ENCODE peak calls at places on chromosomes 7 and 10, in nine cellular contexts. D is cardiac muscle cell, Q is right lobe of liver, V is body of pancreas, R is HL-60, K is gastrocnemius medialis, C is spleen, I is left ventricle myocardium inferior, E is GM23338. G is an unnamed sample.

GRCh38 chr7:153099235-153099634 is 339.7 kb downstream of the ACTR3B start:
- DNase-seq in Q (no peak), V (no peak), C (no peak), K (no peak), D (no peak), E (no peak), I (no peak), R (no peak), G (no peak)

GRCh38 chr7:47405921-47406765 is 175.8 kb downstream of the TNS3 start:
- DNase-seq in K (peak), Q (peak), D (no peak), R (no peak), E (no peak), V (peak), I (peak), C (no peak), G (peak)

GRCh38 chr7:47478926-47479791 is 102.8 kb downstream of the TNS3 start:
- DNase-seq in K (no peak), R (no peak), E (no peak), I (no peak), D (no peak), Q (no peak), V (no peak), C (no peak), G (no peak)

GRCh38 chr7:82559203-82559805 is 115.7 kb upstream of the CACNA2D1 start:
- DNase-seq in K (no peak), D (peak), Q (no peak), E (peak), I (no peak), C (no peak), V (peak), R (no peak), G (no peak)

GRCh38 chr7:66050990-66051424 is 24.6 kb upstream of the ASL start:
- DNase-seq in C (no peak), Q (no peak), K (no peak), D (peak), I (no peak), V (peak), R (no peak), E (no peak), G (peak)

GRCh38 chr7:105587899-105588690 is 6.8 kb upstream of the EFCAB10 start:
- DNase-seq in R (no peak), Q (no peak), C (no peak), D (peak), K (no peak), V (no peak), I (no peak), E (no peak), G (no peak)

GRCh38 chr10:95440756-95441546 is 120.2 kb downstream of the SORBS1 start:
- DNase-seq in Q (no peak), R (no peak), I (no peak), V (peak), C (no peak), E (no peak), D (no peak), K (no peak), G (no peak)

GRCh38 chr10:84424731-84425165 is 96.4 kb downstream of the CCSER2 start:
- DNase-seq in I (peak), E (peak), C (no peak), Q (peak), K (peak), D (peak), V (peak), R (no peak), G (peak)

GRCh38 chr7:5296627-5297226 is 14.0 kb downstream of the SLC29A4 start:
- DNase-seq in K (no peak), E (peak), D (peak), I (no peak), C (peak), Q (no peak), R (peak), V (no peak), G (no peak)

GRCh38 chr10:119209050-119209735 is 1.8 kb downstream of the GRK5 start:
- DNase-seq in Q (peak), E (peak), V (peak), I (peak), C (peak), D (peak), R (no peak), K (peak), G (peak)

GRCh38 chr10:100522107-100522811 is 2.6 kb upstream of the SEC31B start:
- DNase-seq in K (no peak), I (no peak), C (no peak), Q (no peak), R (no peak), E (no peak), V (no peak), D (no peak), G (no peak)

GRCh38 chr7:147438216-147438615 is 1152.3 kb upstream of the C7orf33 start:
- DNase-seq in R (no peak), V (no peak), Q (no peak), D (no peak), E (no peak), C (no peak), I (no peak), K (no peak), G (no peak)

GRCh38 chr10:74824184-74825032 is 2.0 kb upstream of the KAT6B start:
- DNase-seq in D (peak), V (no peak), K (no peak), Q (peak), C (peak), E (peak), R (no peak), I (peak), G (no peak)

GRCh38 chr7:35694161-35694783 is 663 bp downstream of the HERPUD2 start:
- DNase-seq in Q (no peak), I (no peak), C (no peak), V (peak), E (no peak), K (no peak), D (no peak), R (no peak), G (no peak)

GRCh38 chr7:74272305-74273038 is 16.7 kb upstream of the CLIP2 start:
- DNase-seq in D (no peak), E (peak), R (peak), C (peak), K (peak), Q (peak), V (peak), I (peak), G (peak)

GRCh38 chr10:109106604-109107003 is 816.7 kb downstream of the XPNPEP1 start:
- DNase-seq in Q (no peak), E (no peak), C (no peak), R (no peak), D (no peak), K (no peak), V (no peak), I (no peak), G (no peak)

GRCh38 chr10:86730227-86730626 is 26.2 kb upstream of the BMPR1A start:
- DNase-seq in D (no peak), V (peak), E (no peak), Q (peak), I (peak), R (no peak), K (no peak), C (no peak), G (peak)

GRCh38 chr7:53119514-53119933 is 84.1 kb downstream of the POM121L12 start:
- DNase-seq in Q (no peak), R (no peak), I (no peak), E (no peak), V (no peak), C (no peak), K (no peak), D (peak), G (no peak)

GRCh38 chr7:28922618-28923331 is 35.4 kb downstream of the TRIL start:
- DNase-seq in V (peak), R (peak), D (peak), C (peak), I (peak), Q (peak), E (peak), K (no peak), G (peak)

GRCh38 chr7:55032069-55032699 is 13.4 kb downstream of the EGFR start:
- DNase-seq in D (no peak), E (no peak), I (no peak), R (no peak), V (no peak), Q (no peak), C (no peak), K (no peak), G (no peak)

GRCh38 chr10:11473128-11473760 is 138.2 kb downstream of the USP6NL start:
- DNase-seq in Q (no peak), I (no peak), E (peak), V (no peak), R (no peak), C (no peak), K (no peak), D (peak), G (no peak)

GRCh38 chr7:44969701-44970494 is 8.9 kb downstream of the MYO1G start:
- DNase-seq in K (no peak), E (no peak), C (peak), V (no peak), D (no peak), I (no peak), Q (no peak), R (no peak), G (no peak)

GRCh38 chr7:44969049-44969700 is 9.6 kb downstream of the MYO1G start:
- DNase-seq in C (peak), R (no peak), K (no peak), I (no peak), V (no peak), Q (no peak), D (no peak), E (no peak), G (no peak)

GRCh38 chr7:44966731-44967538 is 11.9 kb downstream of the MYO1G start:
- DNase-seq in I (no peak), R (no peak), Q (no peak), C (no peak), D (no peak), K (no peak), E (no peak), V (no peak), G (no peak)

GRCh38 chr7:44965937-44966730 is 12.7 kb downstream of the MYO1G start:
- DNase-seq in D (no peak), V (no peak), I (no peak), Q (no peak), E (no peak), C (peak), K (no peak), R (no peak), G (no peak)

DNA sequence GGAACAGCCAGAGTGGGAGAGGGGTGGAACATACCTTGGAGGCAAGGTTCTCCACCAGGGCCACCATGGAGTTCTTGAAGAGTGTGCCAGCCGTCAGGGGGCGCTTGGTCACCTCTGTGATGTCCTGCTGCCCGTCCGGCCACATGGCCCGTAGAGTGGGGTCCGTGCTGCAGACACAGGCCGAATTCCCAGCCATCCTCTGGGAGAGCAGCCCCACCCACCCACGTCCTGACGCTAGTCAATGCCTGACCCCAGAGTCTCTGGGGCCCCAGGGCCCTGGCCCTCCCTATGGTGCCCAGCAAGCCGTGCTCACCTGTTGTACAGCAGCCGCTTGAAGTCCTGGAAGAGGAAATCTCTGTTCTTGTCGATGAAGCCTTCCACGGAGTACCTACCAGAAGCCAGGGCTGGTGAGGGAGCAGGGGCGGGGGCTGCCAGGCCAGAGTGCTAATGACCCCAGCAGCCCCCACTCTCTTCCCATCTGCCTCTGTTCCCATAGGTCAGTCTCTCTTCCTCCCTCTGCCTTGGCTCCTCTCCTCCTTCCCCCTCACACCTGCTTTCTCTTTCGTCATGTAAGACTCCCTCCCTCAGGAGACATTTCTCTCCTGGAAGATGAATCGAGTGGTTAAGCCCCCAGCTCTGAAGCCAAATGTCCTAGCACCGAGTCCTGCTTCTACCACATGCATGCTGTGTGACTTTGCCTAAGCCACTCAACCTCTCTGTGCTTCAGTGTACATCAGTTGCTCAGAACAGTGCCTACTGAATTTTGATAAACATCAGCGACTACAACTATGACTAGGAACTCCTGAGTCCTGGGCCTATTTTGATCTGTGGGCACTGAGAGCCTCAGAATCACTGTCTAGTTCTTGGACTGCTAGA is 11.0 kb downstream of the MYO1G start:
- DNase-seq in V (no peak), E (peak), K (no peak), I (no peak), C (peak), Q (no peak), D (peak), R (no peak), G (peak)
- TF ChIP-seq CTCF in V (peak), E (peak), K (no peak), I (peak), C (no peak), Q (no peak), D (peak), R (no peak), G (peak)

DNA sequence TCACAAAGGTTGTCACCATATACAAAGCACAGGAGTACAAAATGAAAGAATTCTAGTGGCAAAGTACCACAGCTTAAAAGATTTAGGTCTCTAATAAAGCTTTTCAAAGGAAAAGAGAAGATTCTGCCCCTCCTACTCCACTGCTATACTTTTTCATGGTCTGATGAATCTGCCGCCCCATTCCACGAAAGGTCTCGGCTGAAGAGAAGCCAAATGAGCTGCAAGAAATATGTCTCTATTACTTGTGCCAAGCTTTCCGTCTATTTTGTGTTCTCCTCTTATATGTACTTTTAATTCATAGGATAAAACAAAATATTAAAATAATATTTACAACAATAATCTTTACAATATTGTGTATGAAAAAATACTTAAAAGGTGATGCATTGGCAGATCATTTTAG is 222.6 kb downstream of the ANK3 start:
- DNase-seq in V (no peak), K (no peak), Q (no peak), R (no peak), C (no peak), I (no peak), D (no peak), E (no peak), G (no peak)
- H3K4me3 ChIP-seq in V (no peak), K (peak), Q (no peak), R (no peak), C (no peak), I (no peak), D (no peak), E (no peak), G (no peak)

GRCh38 chr10:94210465-94211186 is 152.1 kb downstream of the NOC3L start:
- DNase-seq in V (peak), C (no peak), R (no peak), D (peak), Q (no peak), I (no peak), E (no peak), K (no peak), G (peak)
- H3K27ac ChIP-seq in V (peak), C (peak), R (no peak), D (no peak), Q (no peak), I (peak), E (no peak), K (peak), G (no peak)

GRCh38 chr7:40009301-40009700 is 59.2 kb downstream of the CDK13 start:
- DNase-seq in K (no peak), E (no peak), R (no peak), V (no peak), D (no peak), C (no peak), Q (no peak), I (no peak), G (no peak)

GRCh38 chr7:40001649-40002048 is 51.6 kb downstream of the CDK13 start:
- DNase-seq in C (no peak), E (no peak), R (no peak), K (no peak), D (no peak), I (no peak), V (no peak), Q (no peak), G (no peak)

GRCh38 chr7:40000734-40001315 is 50.8 kb downstream of the CDK13 start:
- DNase-seq in E (no peak), Q (no peak), V (no peak), D (no peak), K (no peak), R (no peak), I (no peak), C (no peak), G (no peak)

GRCh38 chr7:40008218-40008815 is 58.3 kb downstream of the CDK13 start:
- DNase-seq in D (no peak), K (no peak), R (no peak), I (no peak), E (no peak), Q (no peak), C (no peak), V (no peak), G (no peak)

DNA sequence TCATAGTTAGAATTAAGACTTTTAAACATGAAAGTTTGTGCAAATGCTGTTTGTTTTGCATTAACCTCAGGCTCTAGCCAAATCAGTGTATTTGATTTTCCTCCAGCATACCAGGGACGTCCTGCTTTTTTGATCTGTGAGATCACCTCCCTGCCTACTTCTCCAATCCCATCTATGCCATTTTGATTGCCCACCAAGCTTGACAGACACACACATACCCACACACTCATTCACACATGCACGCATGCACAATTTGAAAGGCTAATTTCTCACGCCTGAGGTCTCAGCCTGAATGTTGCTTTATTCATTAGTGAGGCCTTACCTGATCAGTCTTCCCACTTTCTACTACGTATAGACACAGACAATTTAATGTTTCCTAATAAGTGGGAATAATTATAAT is 53.5 kb downstream of the CDK13 start:
- DNase-seq in C (no peak), I (no peak), D (no peak), V (no peak), E (no peak), K (no peak), Q (no peak), R (no peak), G (no peak)
- TF ChIP-seq CTCF in C (no peak), I (no peak), D (no peak), V (no peak), E (no peak), K (no peak), Q (no peak), R (no peak), G (no peak)

GRCh38 chr7:131911112-131911511 is 354.7 kb upstream of the PODXL start:
- DNase-seq in E (no peak), I (no peak), C (no peak), D (no peak), Q (no peak), V (no peak), R (no peak), K (no peak), G (no peak)

GRCh38 chr7:131909151-131909768 is 352.8 kb upstream of the PODXL start:
- DNase-seq in C (no peak), D (no peak), Q (no peak), K (no peak), I (no peak), E (peak), R (no peak), V (no peak), G (no peak)

GRCh38 chr7:131904750-131905327 is 348.4 kb upstream of the PODXL start:
- DNase-seq in D (no peak), K (no peak), E (peak), V (no peak), Q (no peak), I (no peak), R (no peak), C (no peak), G (no peak)

GRCh38 chr7:131905574-131905973 is 349.1 kb upstream of the PODXL start:
- DNase-seq in V (no peak), R (no peak), K (no peak), D (no peak), C (no peak), I (no peak), Q (no peak), E (no peak), G (no peak)

GRCh38 chr7:131908719-131909118 is 352.3 kb upstream of the PODXL start:
- DNase-seq in D (no peak), E (peak), R (no peak), K (no peak), Q (no peak), C (no peak), V (no peak), I (no peak), G (no peak)
- H3K4me3 ChIP-seq in D (no peak), E (peak), R (no peak), K (peak), Q (no peak), C (no peak), V (no peak), I (peak), G (no peak)

DNA sequence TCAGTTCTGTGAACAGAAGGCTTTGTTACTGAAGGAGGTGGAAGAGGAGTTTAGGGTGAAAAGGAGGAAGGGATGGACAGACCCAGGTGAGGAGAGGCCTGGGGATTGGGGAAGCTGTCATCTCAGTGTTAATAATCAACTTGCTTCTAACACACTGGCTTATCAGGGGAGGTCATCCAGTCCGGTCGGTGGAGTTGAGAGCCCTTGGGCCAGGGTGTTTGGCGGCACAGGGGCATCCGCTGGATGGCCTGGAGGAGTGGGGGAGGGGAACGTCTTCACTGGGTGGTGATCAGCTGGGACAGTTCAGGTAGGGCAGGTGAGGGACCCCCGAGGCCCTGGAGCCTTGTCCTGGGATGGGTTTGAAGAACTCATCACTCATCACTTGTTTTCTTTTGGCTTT is 33.9 kb downstream of the SHH start:
- DNase-seq in E (no peak), V (no peak), Q (no peak), C (no peak), I (no peak), D (no peak), R (no peak), K (no peak), G (peak)
- H3K27ac ChIP-seq in E (no peak), V (no peak), Q (no peak), C (no peak), I (no peak), D (no peak), R (no peak), K (no peak), G (no peak)

G was measured in adrenal gland.